ENCODE peak calls at places on chromosomes 12 and 14, in eight cellular contexts. N is uterus, G is HepG2, H is GM12865, U is NB4, Z is upper lobe of right lung, R is bronchial epithelial cell, L is Peyer's patch. C is an unnamed sample.
A peak's percentile ranks its signal among the peaks of the same experiment; 100 is the strongest.

GRCh38 chr14:105855246-105855892 is 329.0 kb downstream of the TMEM121 start:
- DNase-seq in L (peak; percentile 44), Z (peak; percentile 60), H (no peak), N (no peak), U (no peak), G (no peak), R (no peak), C (peak; percentile 37)

GRCh38 chr14:98999345-98999744 is 272.7 kb downstream of the BCL11B start:
- DNase-seq in R (no peak), N (no peak), L (no peak), H (no peak), U (no peak), Z (no peak), G (no peak), C (no peak)

GRCh38 chr12:89679631-89680030 is 29.0 kb downstream of the ATP2B1 start:
- DNase-seq in N (no peak), R (no peak), H (no peak), U (no peak), G (no peak), Z (no peak), L (no peak), C (no peak)

GRCh38 chr12:14630793-14631192 is 63.1 kb upstream of the PLBD1 start:
- DNase-seq in G (no peak), N (no peak), Z (no peak), R (no peak), H (no peak), U (no peak), L (no peak), C (no peak)

GRCh38 chr12:109264943-109265650 is 44.0 kb downstream of the FOXN4 start:
- DNase-seq in G (no peak), L (no peak), R (no peak), Z (no peak), H (no peak), N (no peak), U (no peak), C (no peak)

GRCh38 chr12:122473543-122474323 is 27.0 kb downstream of the ZCCHC8 start:
- DNase-seq in R (peak; percentile 53), L (no peak), Z (no peak), G (no peak), N (peak; percentile 74), H (peak; percentile 70), U (peak; percentile 60), C (no peak)

GRCh38 chr12:29732211-29732992 is 51.3 kb downstream of the TMTC1 start:
- DNase-seq in N (no peak), R (no peak), U (no peak), H (no peak), G (no peak), Z (no peak), L (no peak), C (no peak)

GRCh38 chr12:47742253-47742825 is 16.3 kb downstream of the RAPGEF3 start:
- DNase-seq in N (peak; percentile 53), L (peak; percentile 81), R (peak; percentile 44), H (peak; percentile 71), G (peak; percentile 19), Z (peak; percentile 85), U (peak; percentile 69), C (peak; percentile 74)

GRCh38 chr14:97977711-97978261 is 1180.6 kb downstream of the VRK1 start:
- DNase-seq in R (peak; percentile 72), Z (peak; percentile 91), N (peak; percentile 81), L (peak; percentile 84), U (no peak), G (no peak), H (no peak), C (peak; percentile 82)

GRCh38 chr14:55102141-55102547 is 26.9 kb upstream of the LGALS3 start:
- DNase-seq in N (peak; percentile 85), L (peak; percentile 67), H (peak; percentile 96), U (peak; percentile 94), Z (peak; percentile 88), R (peak; percentile 92), G (peak; percentile 54), C (peak; percentile 84)

GRCh38 chr14:21185506-21185905 is 29.6 kb upstream of the OR5AU1 start:
- DNase-seq in G (no peak), R (no peak), H (no peak), L (no peak), Z (no peak), U (peak; percentile 59), N (no peak), C (no peak)

GRCh38 chr12:14618990-14619389 is 51.3 kb upstream of the PLBD1 start:
- DNase-seq in N (no peak), Z (no peak), R (peak; percentile 45), G (no peak), H (no peak), L (no peak), U (peak; percentile 30), C (no peak)

GRCh38 chr12:47776471-47777143 is 3.6 kb downstream of the SLC48A1 start:
- DNase-seq in N (no peak), L (no peak), G (no peak), R (no peak), U (peak; percentile 77), Z (no peak), H (no peak), C (peak; percentile 44)

GRCh38 chr12:120091371-120092090 is 25.0 kb downstream of the RAB35 start:
- DNase-seq in H (no peak), L (peak; percentile 42), U (no peak), G (no peak), N (peak; percentile 41), Z (no peak), R (no peak), C (no peak)

GRCh38 chr12:67446716-67447115 is 177.6 kb downstream of the CAND1 start:
- DNase-seq in U (no peak), N (no peak), R (no peak), L (no peak), H (no peak), G (no peak), Z (no peak), C (no peak)

DNA sequence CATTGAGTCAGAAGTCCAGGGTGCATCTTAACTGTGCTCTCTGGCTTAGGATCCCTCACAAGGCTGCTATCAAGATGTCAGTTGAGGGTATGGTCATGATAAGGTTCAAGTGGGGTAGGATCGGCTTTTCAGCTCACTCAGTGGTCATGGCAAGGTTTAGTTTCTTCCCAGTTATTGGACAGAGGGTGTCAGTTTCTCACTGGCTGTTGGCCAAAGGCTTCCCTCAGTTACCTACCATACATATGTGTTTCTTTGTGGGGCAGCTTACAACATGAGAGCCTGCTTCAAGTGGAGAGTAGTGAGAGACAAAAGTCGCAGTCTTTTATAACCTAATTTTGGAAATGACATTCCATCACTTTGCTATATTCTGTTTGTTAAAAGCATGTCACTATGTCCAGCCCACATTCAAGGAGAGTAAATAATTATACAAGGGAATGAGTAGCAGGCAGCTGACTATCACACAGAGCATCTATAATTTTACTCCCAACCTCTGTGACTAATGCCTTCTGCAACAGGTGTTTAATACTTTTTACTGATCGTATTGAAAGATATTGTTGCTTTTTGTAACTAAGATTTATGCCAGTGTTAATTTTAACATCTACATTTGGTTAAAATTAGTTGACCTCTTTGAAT is 572.8 kb upstream of the FBXO33 start:
- DNase-seq in Z (no peak), H (no peak), U (no peak), N (no peak), G (no peak), L (no peak), R (no peak), C (no peak)
- TF ChIP-seq CTCF in Z (no peak), H (no peak), U (no peak), N (no peak), G (no peak), L (no peak), R (no peak), C (no peak)

GRCh38 chr12:100877776-100878175 is 83.2 kb downstream of the ANO4 start:
- DNase-seq in L (no peak), R (no peak), H (no peak), U (no peak), G (no peak), N (no peak), Z (no peak), C (no peak)
- TF ChIP-seq CTCF in L (no peak), R (peak; percentile 27), H (peak; percentile 24), U (peak; percentile 38), G (no peak), N (no peak), Z (no peak), C (no peak)

GRCh38 chr12:65879878-65880277 is 55.6 kb downstream of the HMGA2 start:
- DNase-seq in G (no peak), R (peak; percentile 64), U (no peak), H (no peak), Z (no peak), N (no peak), L (no peak), C (no peak)

GRCh38 chr12:65877836-65878235 is 53.6 kb downstream of the HMGA2 start:
- DNase-seq in H (no peak), L (no peak), N (no peak), R (no peak), U (no peak), Z (no peak), G (no peak), C (no peak)

GRCh38 chr12:65876898-65877721 is 52.8 kb downstream of the HMGA2 start:
- DNase-seq in R (no peak), N (no peak), U (no peak), L (no peak), G (peak; percentile 49), H (peak; percentile 11), Z (no peak), C (no peak)

GRCh38 chr12:65875635-65876034 is 51.4 kb downstream of the HMGA2 start:
- DNase-seq in N (peak; percentile 39), Z (no peak), H (no peak), G (no peak), R (no peak), U (no peak), L (no peak), C (no peak)

GRCh38 chr12:65878540-65878939 is 54.3 kb downstream of the HMGA2 start:
- DNase-seq in G (no peak), Z (no peak), N (no peak), H (no peak), L (no peak), U (no peak), R (no peak), C (no peak)
- TF ChIP-seq CTCF in G (peak; percentile 39), Z (no peak), N (no peak), H (no peak), L (no peak), U (no peak), R (peak; percentile 44), C (no peak)

GRCh38 chr12:45124485-45125155 is 73.7 kb upstream of the DBX2 start:
- DNase-seq in Z (no peak), L (no peak), U (no peak), R (peak; percentile 43), N (no peak), H (no peak), G (no peak), C (no peak)

GRCh38 chr12:45121224-45121623 is 70.3 kb upstream of the DBX2 start:
- DNase-seq in H (peak; percentile 19), U (no peak), Z (no peak), L (no peak), G (no peak), N (no peak), R (no peak), C (no peak)

GRCh38 chr12:45125997-45126396 is 75.1 kb upstream of the DBX2 start:
- DNase-seq in L (no peak), U (no peak), H (no peak), Z (no peak), N (no peak), G (no peak), R (peak; percentile 92), C (no peak)

GRCh38 chr12:45128637-45129036 is 77.7 kb upstream of the DBX2 start:
- DNase-seq in H (no peak), G (no peak), Z (no peak), L (no peak), N (no peak), U (no peak), R (no peak), C (no peak)

GRCh38 chr12:45122776-45123380 is 72.0 kb upstream of the DBX2 start:
- DNase-seq in R (peak; percentile 55), L (no peak), U (peak; percentile 48), N (no peak), G (peak; percentile 17), Z (no peak), H (peak; percentile 11), C (no peak)
- TF ChIP-seq CTCF in R (peak; percentile 39), L (no peak), U (peak; percentile 22), N (no peak), G (peak; percentile 53), Z (peak; percentile 17), H (no peak), C (no peak)